ENCODE peak calls at places on chromosome 15, in four cellular contexts. S is H1, H is GM12878, A is GM12891. W is an unnamed sample.

GRCh38 chr15:74245342-74245931 is 9.3 kb downstream of the CCDC33 start:
- DNase-seq in S (no peak), H (no peak), A (no peak), W (no peak)

GRCh38 chr15:50330921-50331320 is 24.1 kb downstream of the GABPB1 start:
- DNase-seq in S (no peak), H (no peak), A (no peak), W (no peak)

GRCh38 chr15:32100286-32100685 is 70.0 kb downstream of the CHRNA7 start:
- DNase-seq in S (no peak), H (peak), A (no peak), W (no peak)

GRCh38 chr15:32646304-32646703 is 4.8 kb downstream of the SCG5 start:
- DNase-seq in S (no peak), H (no peak), A (no peak), W (no peak)

GRCh38 chr15:89888214-89888804 is 5.5 kb downstream of the AP3S2 start:
- DNase-seq in S (no peak), H (no peak), A (no peak), W (no peak)

GRCh38 chr15:78565951-78566774 is 843 bp downstream of the CHRNA5 start:
- DNase-seq in S (no peak), H (no peak), A (no peak), W (no peak)

GRCh38 chr15:78540955-78541743 is 905 bp downstream of the PSMA4 start:
- DNase-seq in S (no peak), H (no peak), A (no peak), W (no peak)

GRCh38 chr15:51375966-51376640 is 34.6 kb downstream of the GLDN start:
- DNase-seq in S (no peak), H (no peak), A (no peak), W (no peak)

GRCh38 chr15:85771276-85771675 is 23.4 kb downstream of the KLHL25 start:
- DNase-seq in S (no peak), H (no peak), A (no peak), W (no peak)

GRCh38 chr15:71411538-71412482 is 296.5 kb downstream of the THSD4 start:
- DNase-seq in S (no peak), H (no peak), A (no peak), W (no peak)

GRCh38 chr15:32104061-32104980 is 74.0 kb downstream of the CHRNA7 start:
- DNase-seq in S (no peak), H (no peak), A (no peak), W (no peak)

DNA sequence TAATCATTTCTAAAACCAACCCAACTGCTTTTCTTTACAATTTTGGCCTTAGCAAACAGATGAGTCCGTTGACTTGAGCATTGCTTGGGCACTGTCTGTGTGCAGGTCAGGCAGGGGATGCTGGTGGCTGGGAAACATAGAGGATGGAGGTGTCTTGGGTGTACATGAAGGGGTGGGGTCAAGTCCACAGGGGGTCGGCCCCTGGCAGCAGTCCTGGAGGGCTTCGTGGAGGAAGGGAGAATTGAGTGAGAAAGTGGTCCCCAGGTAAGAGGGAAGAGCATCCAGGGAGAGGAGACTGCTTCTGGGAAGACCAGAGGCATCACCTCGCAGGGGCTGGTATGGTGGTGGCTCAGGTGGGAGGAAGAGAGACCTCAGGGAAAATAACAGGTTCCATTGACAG is 144.8 kb downstream of the TJP1 start:
- DNase-seq in S (no peak), H (no peak), A (no peak), W (no peak)
- TF ChIP-seq POLR2A in S (no peak), H (no peak), A (no peak), W (no peak)

GRCh38 chr15:65082303-65082958 is 5.9 kb downstream of the KBTBD13 start:
- DNase-seq in S (no peak), H (no peak), A (no peak), W (no peak)
- TF ChIP-seq TAF1 in S (no peak), H (no peak), A (no peak), W (no peak)

GRCh38 chr15:48459571-48460461 is 128.6 kb downstream of the DUT start:
- DNase-seq in S (no peak), H (no peak), A (no peak), W (no peak)

GRCh38 chr15:48458876-48459275 is 127.6 kb downstream of the DUT start:
- DNase-seq in S (no peak), H (no peak), A (no peak), W (no peak)

GRCh38 chr15:48463366-48463880 is 132.2 kb downstream of the DUT start:
- DNase-seq in S (no peak), H (no peak), A (no peak), W (no peak)

GRCh38 chr15:48465410-48465809 is 134.2 kb downstream of the DUT start:
- DNase-seq in S (no peak), H (no peak), A (no peak), W (no peak)

DNA sequence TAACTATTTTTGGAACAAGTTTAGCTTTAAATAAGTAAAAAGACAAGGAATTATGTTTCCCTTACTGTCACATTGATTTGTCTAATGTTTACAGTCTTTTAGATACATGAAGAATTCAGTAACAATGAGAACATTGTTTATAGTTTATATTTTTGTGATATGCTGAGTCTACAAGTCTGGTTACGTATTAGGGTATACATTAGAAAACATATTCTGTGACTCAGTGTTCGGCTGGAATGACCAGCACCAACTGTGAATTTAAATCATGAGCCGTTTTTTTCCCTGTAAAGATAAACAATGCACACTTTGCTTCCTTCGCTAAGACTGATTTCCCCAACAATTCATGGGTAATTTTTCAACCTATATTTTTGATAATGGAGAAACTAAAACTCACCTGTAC is 131.5 kb downstream of the DUT start:
- DNase-seq in S (no peak), H (no peak), A (no peak), W (no peak)
- TF ChIP-seq POLR2A in S (no peak), H (no peak), A (no peak), W (no peak)

GRCh38 chr15:41827290-41827879 is 507 bp upstream of the JMJD7 start:
- DNase-seq in S (no peak), H (no peak), A (no peak), W (no peak)

GRCh38 chr15:41825572-41826535 is 2.0 kb upstream of the JMJD7 start:
- DNase-seq in S (no peak), H (no peak), A (no peak), W (no peak)

GRCh38 chr15:41829959-41830646 is 2.2 kb downstream of the JMJD7 start:
- DNase-seq in S (no peak), H (no peak), A (no peak), W (no peak)

GRCh38 chr15:41827880-41828746 is at the start of gene JMJD7:
- DNase-seq in S (peak), H (peak), A (peak), W (peak)

GRCh38 chr15:41828747-41829270 is 917 bp downstream of the JMJD7 start:
- DNase-seq in S (no peak), H (no peak), A (no peak), W (no peak)
- TF ChIP-seq TAF1 in S (no peak), H (no peak), A (no peak), W (no peak)

GRCh38 chr15:101294731-101295606 is at the start of gene SNRPA1:
- DNase-seq in S (peak), H (peak), A (peak), W (peak)
- TF ChIP-seq POLR2A in S (peak), H (peak), A (peak), W (peak)